ENCODE peak calls at places on chromosomes 6 and 20, in nine cellular contexts. X is anterior cingulate cortex; U is left ventricle myocardium superior; Q is stimulated activated CD8-positive, alpha-beta memory T cell treated with anti-CD3 and anti-CD28 coated beads, Interleukin-12 subunit alpha, Interleukin-12 subunit beta, amount 100 ng/mL, for 4 hours; O is T-cell; R is NCI-H2029 treated with DMSO at 0.1 percent for 48 hours; L is Jurkat, Clone E6-1; S is T-helper 17 cell; A is AG09319. J is an unnamed sample.

GRCh38 chr6:71676298-71676697 is 210.1 kb upstream of the RIMS1 start:
- DNase-seq in U (no peak), R (no peak), S (no peak), Q (no peak), L (no peak), X (no peak), O (no peak), A (no peak), J (no peak)

GRCh38 chr20:57464642-57465211 is 60.2 kb downstream of the CTCFL start:
- DNase-seq in L (no peak), Q (no peak), R (no peak), X (no peak), S (no peak), U (no peak), A (no peak), O (no peak), J (peak)

GRCh38 chr6:137236581-137237355 is 17.6 kb upstream of the IFNGR1 start:
- DNase-seq in X (no peak), R (no peak), A (peak), S (no peak), U (no peak), Q (no peak), O (no peak), L (no peak), J (no peak)

GRCh38 chr20:45467861-45468260 is 1.7 kb upstream of the WFDC2 start:
- DNase-seq in X (peak), O (no peak), S (no peak), Q (no peak), U (no peak), R (peak), A (no peak), L (no peak), J (no peak)

GRCh38 chr6:13436691-13437568 is 50.5 kb downstream of the GFOD1 start:
- DNase-seq in U (no peak), O (no peak), A (no peak), Q (no peak), L (peak), X (no peak), R (no peak), S (no peak), J (no peak)

GRCh38 chr6:146027586-146028249 is 1.1 kb upstream of the GRM1 start:
- DNase-seq in R (no peak), A (no peak), O (no peak), U (no peak), L (no peak), Q (no peak), S (no peak), X (no peak), J (peak)

GRCh38 chr6:53986165-53986720 is 125.0 kb upstream of the MLIP start:
- DNase-seq in S (no peak), R (no peak), Q (no peak), X (peak), L (peak), O (no peak), U (peak), A (peak), J (peak)

GRCh38 chr20:37379967-37380828 is 34.3 kb downstream of the SRC start:
- DNase-seq in Q (no peak), S (no peak), A (no peak), X (no peak), R (peak), L (no peak), U (no peak), O (no peak), J (peak)

GRCh38 chr6:43368517-43369160 is 808 bp downstream of the ZNF318 start:
- DNase-seq in U (peak), L (no peak), A (no peak), S (no peak), X (peak), Q (no peak), O (no peak), R (no peak), J (peak)

GRCh38 chr6:12138377-12138776 is 126.3 kb downstream of the HIVEP1 start:
- DNase-seq in O (peak), A (no peak), U (no peak), X (no peak), Q (no peak), R (no peak), S (peak), L (peak), J (no peak)

GRCh38 chr6:3644613-3645012 is 106.9 kb downstream of the PXDC1 start:
- DNase-seq in X (no peak), O (no peak), R (no peak), L (no peak), S (no peak), U (no peak), A (no peak), Q (no peak), J (no peak)

GRCh38 chr6:147905721-147906120 is 397.2 kb downstream of the SAMD5 start:
- DNase-seq in L (no peak), Q (no peak), R (no peak), U (no peak), X (no peak), S (no peak), A (no peak), O (no peak), J (peak)

GRCh38 chr6:109854541-109855308 is 123.4 kb upstream of the GPR6 start:
- DNase-seq in X (no peak), Q (no peak), U (no peak), L (no peak), S (no peak), A (no peak), O (no peak), R (no peak), J (no peak)

GRCh38 chr6:12007915-12008286 is 4.2 kb upstream of the HIVEP1 start:
- DNase-seq in S (no peak), R (no peak), A (no peak), Q (no peak), O (no peak), L (no peak), X (no peak), U (no peak), J (no peak)

GRCh38 chr6:52271852-52272460 is 12.6 kb downstream of the MCM3 start:
- DNase-seq in A (no peak), Q (no peak), R (no peak), U (no peak), O (no peak), X (no peak), L (no peak), S (no peak), J (no peak)

GRCh38 chr6:166999845-167000253 is 652 bp downstream of the CEP43 start:
- DNase-seq in U (no peak), R (no peak), S (no peak), X (no peak), A (no peak), L (no peak), Q (no peak), O (no peak), J (peak)

GRCh38 chr20:11790047-11790446 is 127.6 kb upstream of the BTBD3 start:
- DNase-seq in S (no peak), Q (no peak), X (no peak), O (no peak), R (no peak), L (peak), U (no peak), A (no peak), J (no peak)

GRCh38 chr20:45994761-45995160 is 13.9 kb upstream of the MMP9 start:
- DNase-seq in S (no peak), L (no peak), R (no peak), U (no peak), O (no peak), X (no peak), A (no peak), Q (no peak), J (no peak)

GRCh38 chr6:82144007-82144851 is 103.3 kb downstream of the IBTK start:
- DNase-seq in X (no peak), R (no peak), A (peak), L (no peak), S (no peak), Q (no peak), O (no peak), U (no peak), J (peak)

GRCh38 chr6:34151321-34152041 is 5.6 kb upstream of the GRM4 start:
- DNase-seq in R (no peak), S (no peak), O (no peak), L (no peak), X (no peak), U (no peak), Q (no peak), A (no peak), J (no peak)

GRCh38 chr20:22802296-22802695 is 217.9 kb upstream of the FOXA2 start:
- DNase-seq in O (no peak), U (no peak), A (no peak), X (no peak), Q (no peak), S (no peak), R (no peak), L (no peak), J (no peak)

GRCh38 chr20:3647418-3647817 is 15.8 kb downstream of the GFRA4 start:
- DNase-seq in L (no peak), Q (no peak), R (no peak), X (no peak), U (no peak), A (no peak), O (no peak), S (no peak), J (no peak)

J was measured in choroid plexus epithelial cell.